ENCODE peak calls at places on chromosomes 2 and 18, in ten cellular contexts. E is uterus, R is Peyer's patch, J is heart left ventricle, C is erythroblast, Y is HepG2, K is GM12892, M is tibial nerve, A is spleen, N is esophagus squamous epithelium. Q is an unnamed sample.

GRCh38 chr18:78818961-78819360 is 160.7 kb upstream of the SALL3 start:
- DNase-seq in E (no peak), R (no peak), J (no peak), C (no peak), Y (no peak), K (no peak), M (no peak), A (peak), N (no peak), Q (no peak)

GRCh38 chr2:168217920-168218319 is 29.5 kb downstream of the STK39 start:
- DNase-seq in E (no peak), R (no peak), J (no peak), C (no peak), Y (no peak), K (no peak), M (no peak), A (no peak), N (no peak), Q (no peak)

GRCh38 chr18:79442508-79443221 is 46.9 kb downstream of the NFATC1 start:
- DNase-seq in E (no peak), R (no peak), J (no peak), C (no peak), Y (no peak), K (no peak), M (peak), A (no peak), N (no peak), Q (no peak)

GRCh38 chr2:10977636-10978035 is 65.9 kb downstream of the KCNF1 start:
- DNase-seq in E (no peak), R (peak), J (no peak), C (no peak), Y (no peak), K (no peak), M (no peak), A (no peak), N (no peak), Q (no peak)

GRCh38 chr2:239319261-239319661 is 81.6 kb downstream of the HDAC4 start:
- DNase-seq in E (peak), R (peak), J (no peak), C (peak), Y (no peak), K (no peak), M (peak), A (peak), N (no peak), Q (peak)

GRCh38 chr2:234595829-234596228 is 98.9 kb upstream of the ARL4C start:
- DNase-seq in E (no peak), R (no peak), J (no peak), C (no peak), Y (no peak), K (no peak), M (no peak), A (no peak), N (no peak), Q (no peak)

GRCh38 chr2:73291461-73292315 is 1.7 kb downstream of the EGR4 start:
- DNase-seq in E (no peak), R (no peak), J (no peak), C (peak), Y (no peak), K (no peak), M (no peak), A (peak), N (no peak), Q (no peak)

GRCh38 chr2:202149155-202149762 is 76.2 kb downstream of the KIAA2012 start:
- DNase-seq in E (peak), R (no peak), J (peak), C (no peak), Y (no peak), K (no peak), M (peak), A (no peak), N (no peak), Q (peak)

GRCh38 chr2:117960231-117960630 is 53.6 kb downstream of the CCDC93 start:
- DNase-seq in E (no peak), R (no peak), J (no peak), C (no peak), Y (no peak), K (no peak), M (no peak), A (no peak), N (no peak), Q (no peak)

GRCh38 chr2:161209902-161210301 is 49.7 kb downstream of the TANK start:
- DNase-seq in E (no peak), R (no peak), J (no peak), C (no peak), Y (no peak), K (no peak), M (no peak), A (no peak), N (no peak), Q (no peak)
- TF ChIP-seq POLR2A in E (no peak), R (no peak), J (no peak), C (no peak), Y (no peak), K (no peak), M (no peak), A (no peak), N (no peak), Q (no peak)

DNA sequence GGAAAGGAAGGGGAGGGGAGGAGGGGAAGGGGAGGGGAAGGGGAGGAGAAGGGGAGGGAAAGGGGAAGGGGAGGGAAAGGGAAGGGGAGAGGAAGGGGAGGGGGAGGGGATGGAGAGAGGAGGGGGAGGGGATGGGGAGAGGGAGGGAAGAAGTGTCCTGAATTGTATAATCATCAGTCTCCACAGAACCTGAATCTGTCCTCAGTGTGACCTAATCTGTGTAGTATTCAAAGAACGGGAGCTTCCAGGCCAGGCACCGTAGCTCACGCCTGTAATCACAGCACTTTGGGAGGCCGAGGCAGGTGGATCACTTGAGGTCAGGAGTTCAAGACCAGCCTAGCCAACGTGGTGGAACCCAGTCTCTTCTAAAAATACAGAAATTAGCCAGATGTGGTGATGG is 41.1 kb upstream of the CCDC150 start:
- DNase-seq in E (no peak), R (no peak), J (no peak), C (no peak), Y (no peak), K (no peak), M (no peak), A (no peak), N (no peak), Q (no peak)
- TF ChIP-seq POLR2A in E (no peak), R (no peak), J (no peak), C (no peak), Y (no peak), K (no peak), M (no peak), A (no peak), N (no peak), Q (no peak)

GRCh38 chr2:26785431-26786206 is at the start of gene CENPA:
- DNase-seq in E (peak), R (peak), J (peak), C (peak), Y (peak), K (peak), M (peak), A (peak), N (peak), Q (peak)
- TF ChIP-seq POLR2A in E (no peak), R (peak), J (peak), C (peak), Y (peak), K (peak), M (peak), A (no peak), N (peak), Q (no peak)

DNA sequence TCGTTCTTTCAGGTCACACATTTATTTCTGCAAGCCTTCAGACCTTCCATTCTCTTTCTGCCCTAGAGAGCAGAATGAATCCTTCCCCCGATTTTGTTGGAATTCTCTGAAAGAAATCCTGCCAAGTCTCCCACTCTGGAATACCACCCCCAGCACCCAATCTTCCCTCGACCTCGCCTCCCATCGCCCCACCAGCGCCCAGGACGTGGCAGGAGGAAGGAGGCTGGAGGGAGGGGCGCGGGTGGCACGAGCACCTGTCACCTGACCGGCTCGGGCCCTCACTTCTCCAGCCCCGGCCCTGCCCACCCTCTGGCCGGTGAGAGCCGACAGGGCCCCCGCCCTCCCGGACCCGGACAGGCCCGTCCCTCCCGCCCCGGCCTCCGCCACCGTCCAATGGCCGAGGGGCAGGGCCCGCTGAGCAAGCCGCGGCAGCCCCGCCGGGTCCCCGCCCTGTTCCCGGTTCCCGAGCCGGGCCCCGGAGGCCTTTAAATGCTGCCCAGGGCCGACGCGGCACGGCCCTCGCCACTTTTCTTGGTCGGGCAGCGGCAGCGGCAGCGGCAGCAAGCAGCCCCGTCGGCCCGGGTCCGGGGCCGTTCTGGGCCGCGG is at the start of gene LGALSL:
- DNase-seq in E (peak), R (peak), J (peak), C (no peak), Y (peak), K (peak), M (peak), A (peak), N (no peak), Q (peak)
- TF ChIP-seq POLR2A in E (peak), R (peak), J (peak), C (no peak), Y (peak), K (peak), M (peak), A (peak), N (peak), Q (peak)

GRCh38 chr2:86049529-86049928 is 56.2 kb downstream of the POLR1A start:
- DNase-seq in E (no peak), R (no peak), J (no peak), C (no peak), Y (no peak), K (no peak), M (no peak), A (no peak), N (no peak), Q (no peak)

GRCh38 chr2:86048383-86048701 is 57.3 kb downstream of the POLR1A start:
- DNase-seq in E (no peak), R (no peak), J (no peak), C (no peak), Y (no peak), K (no peak), M (no peak), A (no peak), N (no peak), Q (peak)

GRCh38 chr2:86047575-86048382 is 57.9 kb downstream of the POLR1A start:
- DNase-seq in E (no peak), R (no peak), J (no peak), C (no peak), Y (no peak), K (no peak), M (no peak), A (no peak), N (no peak), Q (no peak)

GRCh38 chr2:86050301-86050700 is 55.4 kb downstream of the POLR1A start:
- DNase-seq in E (no peak), R (no peak), J (no peak), C (no peak), Y (no peak), K (no peak), M (no peak), A (no peak), N (no peak), Q (peak)

GRCh38 chr2:86048888-86049287 is 56.8 kb downstream of the POLR1A start:
- DNase-seq in E (peak), R (no peak), J (no peak), C (no peak), Y (no peak), K (no peak), M (no peak), A (no peak), N (no peak), Q (peak)
- TF ChIP-seq POLR2A in E (no peak), R (no peak), J (no peak), C (no peak), Y (no peak), K (no peak), M (no peak), A (no peak), N (no peak), Q (no peak)

Q was measured in ovary.